ENCODE peak calls at places on chromosomes 16 and 17, in seven cellular contexts. K, D, V, G, Q, L and H are unnamed samples.
A peak's percentile ranks its signal among the peaks of the same experiment; 100 is the strongest.

GRCh38 chr16:56737539-56737938 is 7.6 kb downstream of the NUP93 start:
- DNase-seq in K (no peak), D (no peak), V (no peak), G (no peak), Q (no peak), L (no peak), H (no peak)

GRCh38 chr16:81357711-81358270 is 43.0 kb downstream of the GAN start:
- DNase-seq in K (no peak), D (no peak), V (no peak), G (no peak), Q (no peak), L (no peak), H (no peak)

GRCh38 chr16:51465026-51465425 is 314.0 kb upstream of the SALL1 start:
- DNase-seq in K (no peak), D (no peak), V (no peak), G (peak; percentile 19), Q (no peak), L (no peak), H (peak; percentile 52)

GRCh38 chr17:4340914-4341615 is 25.4 kb downstream of the UBE2G1 start:
- DNase-seq in K (no peak), D (no peak), V (no peak), G (no peak), Q (no peak), L (no peak), H (no peak)

GRCh38 chr16:81493755-81494433 is 49.3 kb downstream of the CMIP start:
- DNase-seq in K (no peak), D (peak; percentile 57), V (no peak), G (peak; percentile 28), Q (no peak), L (peak; percentile 57), H (peak; percentile 55)

GRCh38 chr17:12415031-12415430 is 250.7 kb upstream of the MYOCD start:
- DNase-seq in K (no peak), D (no peak), V (no peak), G (peak; percentile 44), Q (no peak), L (no peak), H (peak; percentile 49)

GRCh38 chr17:43020789-43021738 is 1.1 kb downstream of the VAT1 start:
- DNase-seq in K (peak; percentile 91), D (peak; percentile 63), V (peak; percentile 84), G (no peak), Q (peak; percentile 93), L (no peak), H (no peak)

GRCh38 chr17:75011788-75012319 is 616 bp upstream of the MRPL58 start:
- DNase-seq in K (no peak), D (peak; percentile 74), V (peak; percentile 70), G (no peak), Q (peak; percentile 95), L (peak; percentile 61), H (no peak)

GRCh38 chr17:7019839-7020519 is 2.9 kb upstream of the BCL6B start:
- DNase-seq in K (peak; percentile 73), D (no peak), V (no peak), G (no peak), Q (peak; percentile 83), L (no peak), H (no peak)

GRCh38 chr17:7022791-7023571 is at the start of gene BCL6B:
- DNase-seq in K (peak; percentile 71), D (no peak), V (no peak), G (no peak), Q (no peak), L (no peak), H (no peak)

GRCh38 chr17:7020894-7021664 is 1.8 kb upstream of the BCL6B start:
- DNase-seq in K (no peak), D (no peak), V (no peak), G (no peak), Q (no peak), L (no peak), H (no peak)

GRCh38 chr17:7023576-7024401 is 939 bp downstream of the BCL6B start:
- DNase-seq in K (peak; percentile 97), D (no peak), V (peak; percentile 84), G (no peak), Q (peak; percentile 94), L (no peak), H (peak; percentile 45)

DNA sequence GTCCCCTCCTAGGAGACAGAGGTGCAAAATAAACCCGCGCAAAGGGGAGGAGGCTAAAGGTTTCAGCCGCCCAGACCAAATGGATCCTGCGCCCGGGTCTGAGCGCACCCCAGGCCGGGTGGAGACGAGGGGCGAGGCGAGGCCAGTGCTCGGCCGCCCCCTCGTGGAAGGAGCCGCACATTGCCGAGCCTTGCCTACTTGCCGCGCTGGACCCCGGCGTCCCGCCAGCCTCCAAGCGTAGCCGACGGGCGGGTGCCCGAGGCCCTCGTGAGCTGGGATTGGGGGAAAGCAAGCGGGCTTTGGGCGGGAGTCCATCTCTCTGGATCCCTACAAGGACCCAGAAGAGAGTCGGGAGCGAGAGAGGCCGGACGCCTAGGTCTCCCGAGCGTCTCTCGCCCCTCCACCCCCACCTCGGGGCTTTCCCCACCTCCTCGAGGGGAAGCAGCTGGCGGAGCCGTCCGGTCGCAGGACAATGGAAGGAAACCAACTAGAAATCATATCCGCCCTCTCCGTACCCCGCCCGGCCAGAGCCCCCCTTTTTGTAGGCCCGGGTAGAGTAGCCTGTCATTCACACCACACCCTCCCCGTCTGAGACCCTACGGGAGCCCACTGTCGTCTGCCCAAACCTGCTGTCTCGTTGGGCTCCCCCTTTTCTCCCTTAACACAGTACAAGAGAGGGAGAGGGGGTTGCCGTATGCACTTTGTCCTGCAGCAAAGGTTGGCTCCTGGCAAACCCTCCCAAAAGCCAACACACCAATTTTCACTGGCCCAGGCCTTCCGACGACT is 664 bp upstream of the BCL6B start:
- DNase-seq in K (peak; percentile 89), D (no peak), V (peak; percentile 66), G (no peak), Q (peak; percentile 91), L (no peak), H (no peak)
- H3K4me3 ChIP-seq in K (peak overlapping the region; percentile 49), D (peak overlapping the region; percentile 71), V (peak overlapping the region; percentile 35), G (peak overlapping the region; percentile 44), Q (peak overlapping the region; percentile 26), L (no peak overlapping the region), H (peak overlapping the region; percentile 34)

DNA sequence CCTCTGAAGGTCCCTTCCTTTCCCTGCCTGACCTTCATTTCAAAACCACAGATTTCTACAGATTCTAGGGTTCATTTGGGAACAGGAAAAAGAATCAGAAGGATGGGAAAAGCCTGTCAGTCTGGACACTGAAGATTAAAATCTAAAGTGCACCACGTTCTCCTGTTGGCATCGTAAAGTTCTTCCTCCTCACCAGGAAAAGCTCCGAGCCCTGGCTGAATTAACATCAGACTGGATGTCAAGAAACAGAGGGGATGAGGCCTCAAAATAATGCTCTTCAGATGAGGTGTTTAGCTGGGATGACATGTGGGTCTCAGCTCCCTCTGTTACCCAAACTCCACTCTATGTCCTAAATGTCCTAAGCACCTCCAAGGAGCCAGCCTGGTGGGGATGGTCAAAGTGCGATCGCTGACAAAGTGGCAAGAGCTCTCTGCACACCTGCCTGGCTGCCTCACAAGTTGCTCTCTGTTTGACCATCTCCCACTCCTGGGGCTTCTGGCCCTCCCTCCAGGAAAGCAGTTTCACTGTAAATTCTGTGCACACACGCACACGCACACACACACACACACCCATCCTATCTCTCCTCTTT is 1.9 kb downstream of the PITPNA start:
- DNase-seq in K (no peak), D (no peak), V (no peak), G (no peak), Q (no peak), L (no peak), H (no peak)
- H3K4me3 ChIP-seq in K (no peak overlapping the region), D (peak overlapping the region; percentile 79), V (peak overlapping the region; percentile 13), G (peak overlapping the region; percentile 74), Q (no peak overlapping the region), L (peak overlapping the region; percentile 70), H (no peak overlapping the region)

DNA sequence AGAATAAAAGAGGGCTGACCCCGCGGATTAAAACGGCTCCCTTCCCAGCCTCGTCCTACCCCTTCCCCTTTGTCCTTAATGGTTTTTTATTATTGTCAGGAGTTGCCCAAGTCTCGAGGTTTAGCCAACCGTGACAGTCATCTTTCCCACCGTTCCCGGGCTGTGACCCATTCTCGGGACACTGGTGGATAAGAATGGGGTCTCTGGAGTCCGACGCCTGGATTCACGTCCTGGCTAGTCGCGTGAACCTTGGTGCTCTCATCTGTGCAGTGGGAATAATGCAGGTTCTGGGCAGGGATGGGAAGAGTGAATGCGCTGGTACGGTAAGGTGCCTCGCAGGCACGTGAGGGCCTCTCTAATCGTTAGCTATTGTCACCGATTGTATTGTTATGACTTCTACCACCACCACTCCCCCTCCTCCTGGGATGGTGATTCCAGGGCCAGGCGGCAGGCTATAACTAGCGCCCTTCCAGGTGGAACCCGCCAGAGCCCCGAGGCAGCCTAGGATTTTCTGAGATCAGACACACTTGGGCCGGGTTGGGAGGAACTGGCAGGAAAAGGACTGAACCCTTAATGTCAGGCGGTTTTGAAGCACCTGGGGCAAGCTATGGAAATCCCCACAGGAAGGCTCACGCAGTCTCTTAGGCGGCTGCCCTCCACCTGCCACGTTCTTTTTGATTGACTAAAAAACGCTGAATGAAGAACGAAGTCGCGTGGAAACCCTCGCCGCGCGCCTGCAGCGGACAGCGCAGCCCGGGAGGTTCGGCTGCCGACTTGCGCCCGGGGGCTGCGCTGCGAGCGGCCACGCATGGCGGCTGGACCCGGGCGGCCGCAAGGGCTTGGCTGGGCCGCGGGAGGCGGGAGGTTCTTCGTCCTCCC is 2.7 kb downstream of the HS3ST3B1 start:
- DNase-seq in K (peak; percentile 61), D (no peak), V (no peak), G (no peak), Q (no peak), L (no peak), H (no peak)
- H3K4me3 ChIP-seq in K (peak overlapping the region; percentile 61), D (peak overlapping the region; percentile 92), V (peak overlapping the region; percentile 59), G (peak overlapping the region; percentile 98), Q (no peak overlapping the region), L (peak overlapping the region; percentile 98), H (peak overlapping the region; percentile 93)

GRCh38 chr16:69508033-69508432 is 57.7 kb upstream of the NFAT5 start:
- DNase-seq in K (no peak), D (no peak), V (no peak), G (no peak), Q (no peak), L (no peak), H (no peak)

GRCh38 chr16:69514366-69514765 is 51.4 kb upstream of the NFAT5 start:
- DNase-seq in K (no peak), D (no peak), V (no peak), G (no peak), Q (no peak), L (no peak), H (no peak)

GRCh38 chr16:69511641-69512040 is 54.1 kb upstream of the NFAT5 start:
- DNase-seq in K (no peak), D (no peak), V (peak; percentile 11), G (no peak), Q (no peak), L (no peak), H (no peak)

GRCh38 chr16:69509125-69509524 is 56.6 kb upstream of the NFAT5 start:
- DNase-seq in K (no peak), D (no peak), V (no peak), G (no peak), Q (no peak), L (no peak), H (no peak)

DNA sequence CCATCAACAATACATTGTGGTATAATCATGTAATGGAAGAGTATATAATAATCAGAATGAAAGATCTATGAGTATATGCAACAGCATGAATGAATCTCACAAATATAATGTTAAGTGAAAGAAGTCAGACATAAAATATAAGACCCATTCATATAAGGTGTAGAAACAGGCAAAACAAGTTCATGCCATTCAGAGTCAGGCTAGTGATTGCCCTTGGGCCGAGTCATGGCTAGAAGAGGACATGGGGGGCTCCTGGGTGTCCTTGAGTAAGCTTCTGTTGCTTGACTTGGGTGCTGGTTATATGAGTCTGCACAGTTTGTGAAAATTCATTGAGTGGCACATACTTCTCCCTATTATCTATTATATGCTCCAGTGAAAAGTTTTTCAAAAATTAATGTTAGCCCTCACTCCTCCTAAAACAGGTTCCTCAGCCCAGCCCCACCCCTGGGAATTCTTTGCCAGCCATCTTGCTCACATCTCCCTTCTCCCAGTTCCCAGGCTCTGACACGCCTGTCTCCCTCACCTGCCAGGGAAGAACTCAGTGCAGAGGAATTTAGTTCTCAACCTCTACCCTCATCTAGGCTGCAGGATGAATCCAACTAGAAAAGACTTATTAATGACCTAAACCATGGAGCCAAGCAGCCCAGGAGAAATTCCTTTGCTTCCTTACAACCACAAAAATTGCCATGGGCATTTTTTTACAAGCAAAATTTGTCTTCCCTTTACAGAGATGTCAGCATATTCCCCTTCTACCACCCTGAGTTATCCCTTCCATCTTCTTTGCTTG is 52.4 kb upstream of the NFAT5 start:
- DNase-seq in K (no peak), D (no peak), V (no peak), G (peak; percentile 63), Q (no peak), L (peak; percentile 38), H (no peak)
- H3K4me3 ChIP-seq in K (no peak overlapping the region), D (no peak overlapping the region), V (no peak overlapping the region), G (no peak overlapping the region), Q (no peak overlapping the region), L (no peak overlapping the region), H (no peak overlapping the region)